ENCODE peak calls at places on chromosome 7, in five cellular contexts. One of them, this sample, is unnamed.

GRCh38 chr7:159036916-159037605 is 107.6 kb downstream of the VIPR2 start:
- DNase-seq in effector CD4-positive, alpha-beta T cell: no peak
- DNase-seq in choroid plexus epithelial cell: no peak
- DNase-seq in M059J: no peak
- DNase-seq in stimulated activated CD8-positive, alpha-beta memory T cell treated with anti-CD3 and anti-CD28 coated beads, Interleukin-2, amount 100 ng/mL, for 48 hours: no peak
- DNase-seq in this sample: no peak

GRCh38 chr7:98024075-98024474 is 34.1 kb upstream of the OCM2 start:
- DNase-seq in stimulated activated CD8-positive, alpha-beta memory T cell treated with anti-CD3 and anti-CD28 coated beads, Interleukin-2, amount 100 ng/mL, for 48 hours: no peak
- DNase-seq in effector CD4-positive, alpha-beta T cell: no peak
- DNase-seq in choroid plexus epithelial cell: no peak
- DNase-seq in M059J: no peak
- DNase-seq in this sample: no peak

GRCh38 chr7:157523371-157523765 is 186.6 kb downstream of the DNAJB6 start:
- DNase-seq in choroid plexus epithelial cell: no peak
- DNase-seq in stimulated activated CD8-positive, alpha-beta memory T cell treated with anti-CD3 and anti-CD28 coated beads, Interleukin-2, amount 100 ng/mL, for 48 hours: no peak
- DNase-seq in M059J: no peak
- DNase-seq in effector CD4-positive, alpha-beta T cell: no peak
- DNase-seq in this sample: no peak

GRCh38 chr7:51249991-51250390 is 66.6 kb downstream of the COBL start:
- DNase-seq in M059J: no peak
- DNase-seq in effector CD4-positive, alpha-beta T cell: no peak
- DNase-seq in choroid plexus epithelial cell: no peak
- DNase-seq in stimulated activated CD8-positive, alpha-beta memory T cell treated with anti-CD3 and anti-CD28 coated beads, Interleukin-2, amount 100 ng/mL, for 48 hours: no peak
- DNase-seq in this sample: no peak

GRCh38 chr7:106339513-106340246 is 54.9 kb upstream of the NAMPT start:
- DNase-seq in M059J: no peak
- DNase-seq in effector CD4-positive, alpha-beta T cell: no peak
- DNase-seq in stimulated activated CD8-positive, alpha-beta memory T cell treated with anti-CD3 and anti-CD28 coated beads, Interleukin-2, amount 100 ng/mL, for 48 hours: no peak
- DNase-seq in choroid plexus epithelial cell: no peak
- DNase-seq in this sample: no peak

GRCh38 chr7:156545989-156546388 is 94.6 kb upstream of the RNF32 start:
- DNase-seq in M059J: no peak
- DNase-seq in choroid plexus epithelial cell: peak
- DNase-seq in effector CD4-positive, alpha-beta T cell: no peak
- DNase-seq in stimulated activated CD8-positive, alpha-beta memory T cell treated with anti-CD3 and anti-CD28 coated beads, Interleukin-2, amount 100 ng/mL, for 48 hours: no peak
- DNase-seq in this sample: no peak

GRCh38 chr7:25358831-25359350 is 130.6 kb upstream of the NPVF start:
- DNase-seq in M059J: peak
- DNase-seq in stimulated activated CD8-positive, alpha-beta memory T cell treated with anti-CD3 and anti-CD28 coated beads, Interleukin-2, amount 100 ng/mL, for 48 hours: no peak
- DNase-seq in choroid plexus epithelial cell: no peak
- DNase-seq in effector CD4-positive, alpha-beta T cell: no peak
- DNase-seq in this sample: no peak

GRCh38 chr7:142452791-142453190 is 194.9 kb upstream of the PRSS58 start:
- DNase-seq in choroid plexus epithelial cell: no peak
- DNase-seq in M059J: no peak
- DNase-seq in stimulated activated CD8-positive, alpha-beta memory T cell treated with anti-CD3 and anti-CD28 coated beads, Interleukin-2, amount 100 ng/mL, for 48 hours: no peak
- DNase-seq in effector CD4-positive, alpha-beta T cell: no peak
- DNase-seq in this sample: no peak

GRCh38 chr7:388961-389701 is 99.2 kb downstream of the FOXL3 start:
- DNase-seq in stimulated activated CD8-positive, alpha-beta memory T cell treated with anti-CD3 and anti-CD28 coated beads, Interleukin-2, amount 100 ng/mL, for 48 hours: no peak
- DNase-seq in M059J: no peak
- DNase-seq in choroid plexus epithelial cell: no peak
- DNase-seq in effector CD4-positive, alpha-beta T cell: no peak
- DNase-seq in this sample: no peak

GRCh38 chr7:139232893-139233292 is 1.9 kb downstream of the UBN2 start:
- DNase-seq in stimulated activated CD8-positive, alpha-beta memory T cell treated with anti-CD3 and anti-CD28 coated beads, Interleukin-2, amount 100 ng/mL, for 48 hours: no peak
- DNase-seq in effector CD4-positive, alpha-beta T cell: no peak
- DNase-seq in choroid plexus epithelial cell: peak
- DNase-seq in M059J: peak
- DNase-seq in this sample: no peak

GRCh38 chr7:80752954-80753353 is 114.5 kb downstream of the CD36 start:
- DNase-seq in effector CD4-positive, alpha-beta T cell: no peak
- DNase-seq in M059J: no peak
- DNase-seq in stimulated activated CD8-positive, alpha-beta memory T cell treated with anti-CD3 and anti-CD28 coated beads, Interleukin-2, amount 100 ng/mL, for 48 hours: no peak
- DNase-seq in choroid plexus epithelial cell: no peak
- DNase-seq in this sample: no peak